ENCODE peak calls at places on chromosomes 3 and 15, in six cellular contexts. E is A549, Y is HCT116, C is SK-N-SH, D is HepG2, K is IMR-90. S is an unnamed sample.

GRCh38 chr15:35256555-35256954 is 171.5 kb upstream of the NANOGP8 start:
- DNase-seq in D (no peak), K (peak; percentile 60), Y (no peak), C (no peak), E (no peak), S (no peak)

GRCh38 chr3:89216021-89216739 is 108.8 kb downstream of the EPHA3 start:
- DNase-seq in K (peak; percentile 17), D (no peak), E (no peak), C (no peak), Y (no peak), S (no peak)

GRCh38 chr3:43736558-43736995 is 45.8 kb downstream of the ABHD5 start:
- DNase-seq in Y (no peak), D (no peak), E (no peak), C (no peak), K (peak; percentile 92), S (no peak)

GRCh38 chr3:10777627-10778026 is 38.4 kb upstream of the SLC6A11 start:
- DNase-seq in Y (no peak), D (no peak), E (no peak), K (no peak), C (no peak), S (no peak)

GRCh38 chr3:124584552-124585391 is 145.5 kb upstream of the UMPS start:
- DNase-seq in D (peak; percentile 73), K (peak; percentile 22), C (peak; percentile 91), Y (peak; percentile 38), E (peak; percentile 91), S (peak; percentile 72)

GRCh38 chr15:45454825-45455224 is 67.7 kb downstream of the SLC30A4 start:
- DNase-seq in C (no peak), D (no peak), K (peak; percentile 98), Y (peak; percentile 73), E (peak; percentile 59), S (peak; percentile 20)

GRCh38 chr3:108184824-108185223 is 37.4 kb downstream of the IFT57 start:
- DNase-seq in D (no peak), K (no peak), Y (no peak), E (no peak), C (no peak), S (no peak)

GRCh38 chr3:28973621-28974020 is 307.2 kb upstream of the RBMS3 start:
- DNase-seq in E (no peak), K (no peak), Y (no peak), C (no peak), D (no peak), S (no peak)

GRCh38 chr3:177742273-177742672 is 545.0 kb upstream of the TBL1XR1 start:
- DNase-seq in K (no peak), E (no peak), D (no peak), C (no peak), Y (no peak), S (no peak)
- TF ChIP-seq RAD21 in K (no peak), E (no peak), D (no peak), C (no peak), Y (no peak), S (no peak)

DNA sequence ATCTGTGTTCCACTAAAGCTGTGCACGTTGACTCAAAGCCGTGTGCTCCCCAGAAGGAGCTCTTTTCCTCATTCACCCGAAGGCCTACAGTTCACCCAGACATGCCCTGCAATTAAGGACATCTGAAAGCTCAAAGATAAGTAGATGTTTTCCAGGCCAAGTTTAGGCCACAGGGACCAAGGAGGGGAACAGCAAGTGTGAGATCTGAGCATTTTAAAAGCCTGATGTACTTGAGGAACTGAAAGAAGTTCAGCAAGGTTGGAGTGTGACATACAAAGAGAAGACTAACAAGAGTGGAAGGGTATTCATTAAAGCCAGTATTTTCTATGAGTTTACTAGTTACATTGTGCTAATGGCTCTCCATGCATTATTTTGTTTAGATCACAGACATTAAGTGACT is 68.0 kb downstream of the CASR start:
- DNase-seq in K (no peak), Y (no peak), D (no peak), E (no peak), C (no peak), S (no peak)
- TF ChIP-seq RAD21 in K (no peak), Y (no peak), D (no peak), E (no peak), C (no peak), S (no peak)

GRCh38 chr3:53643757-53644156 is 149.3 kb downstream of the CACNA1D start:
- DNase-seq in Y (no peak), K (no peak), E (no peak), C (no peak), D (no peak), S (no peak)
- TF ChIP-seq RAD21 in Y (no peak), K (no peak), E (no peak), C (peak; percentile 18), D (no peak), S (no peak)

GRCh38 chr3:57864853-57865252 is 108.7 kb downstream of the SLMAP start:
- DNase-seq in C (no peak), K (peak; percentile 45), D (no peak), Y (no peak), E (peak; percentile 5), S (no peak)
- TF ChIP-seq RAD21 in C (peak; percentile 56), K (peak; percentile 66), D (no peak), Y (peak; percentile 55), E (peak; percentile 63), S (peak; percentile 46)

GRCh38 chr15:75091814-75092213 is 68.4 kb downstream of the PPCDC start:
- DNase-seq in E (no peak), C (no peak), Y (no peak), K (no peak), D (no peak), S (no peak)
- TF ChIP-seq RAD21 in E (no peak), C (no peak), Y (no peak), K (no peak), D (no peak), S (no peak)

DNA sequence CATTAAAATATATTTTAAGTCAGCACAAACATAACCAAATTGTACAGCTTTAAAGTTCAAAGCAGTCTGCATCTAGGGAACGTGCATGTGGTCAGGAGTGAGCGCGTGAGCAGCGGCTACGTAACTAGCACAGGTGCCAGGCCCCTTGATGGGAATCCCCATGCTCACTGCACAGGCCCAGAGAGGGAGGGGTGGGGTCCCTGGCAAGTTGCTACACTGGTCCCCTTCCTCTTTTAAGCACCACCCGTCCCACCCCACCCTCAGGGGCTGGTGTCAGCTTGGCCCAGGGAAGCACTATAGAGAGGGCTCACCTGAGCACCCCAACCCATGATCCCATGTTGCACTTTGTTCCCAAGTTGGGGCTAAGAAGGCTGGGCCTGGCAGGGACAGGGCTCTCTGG is 835 bp upstream of the GMPPB start:
- DNase-seq in Y (no peak), K (peak; percentile 12), E (no peak), D (no peak), C (peak; percentile 53), S (peak; percentile 32)
- TF ChIP-seq RAD21 in Y (no peak), K (no peak), E (no peak), D (no peak), C (no peak), S (no peak)

GRCh38 chr3:134039161-134039862 is 9.6 kb upstream of the SLCO2A1 start:
- DNase-seq in K (no peak), C (no peak), D (peak; percentile 40), Y (peak; percentile 8), E (no peak), S (peak; percentile 24)
- TF ChIP-seq RAD21 in K (no peak), C (peak; percentile 24), D (peak; percentile 79), Y (peak; percentile 70), E (no peak), S (no peak)

GRCh38 chr3:72786668-72787067 is 61.6 kb downstream of the SHQ1 start:
- DNase-seq in C (no peak), Y (no peak), K (no peak), D (no peak), E (no peak), S (no peak)
- TF ChIP-seq RAD21 in C (no peak), Y (no peak), K (no peak), D (no peak), E (no peak), S (no peak)